ENCODE peak calls at places on chromosomes 4 and X, in eight cellular contexts. G is CD8-positive, alpha-beta memory T cell; N is A549; L is GM23338; S is sigmoid colon; H is neural progenitor cell; E is HCT116; J is transverse colon. Q is an unnamed sample.

GRCh38 chr4:187865914-187866313 is 129.7 kb upstream of the ZFP42 start:
- DNase-seq in E (peak), H (no peak), L (no peak), S (no peak), N (no peak), G (no peak), J (no peak), Q (no peak)

GRCh38 chr4:828641-829271 is 2.8 kb upstream of the CPLX1 start:
- DNase-seq in H (peak), G (no peak), N (peak), L (peak), E (no peak), S (peak), J (no peak), Q (no peak)

GRCh38 chr4:57119054-57119651 is 9.0 kb upstream of the IGFBP7 start:
- DNase-seq in S (peak), J (peak), E (no peak), L (no peak), G (no peak), N (no peak), H (peak), Q (no peak)

GRCh38 chr4:3851211-3851610 is 85.0 kb downstream of the ADRA2C start:
- DNase-seq in E (no peak), S (no peak), N (no peak), L (peak), H (peak), J (no peak), G (no peak), Q (no peak)

GRCh38 chrX:41912922-41913321 is 10.4 kb downstream of the CASK start:
- DNase-seq in N (no peak), L (no peak), G (no peak), J (no peak), E (no peak), H (no peak), S (no peak), Q (no peak)

GRCh38 chrX:37746268-37746931 is 33.5 kb upstream of the CYBB start:
- DNase-seq in G (no peak), L (no peak), J (no peak), H (no peak), N (no peak), E (no peak), S (no peak), Q (no peak)

GRCh38 chrX:101407167-101407747 is 468 bp downstream of the GLA start:
- DNase-seq in E (no peak), L (no peak), J (no peak), N (no peak), S (no peak), H (no peak), G (no peak), Q (no peak)

GRCh38 chrX:96834137-96834536 is 49.6 kb upstream of the RPA4 start:
- DNase-seq in H (no peak), E (no peak), G (no peak), S (no peak), N (no peak), J (no peak), L (no peak), Q (no peak)

GRCh38 chr4:149746281-149746680 is 69.4 kb downstream of the IQCM start:
- DNase-seq in N (no peak), L (no peak), J (no peak), E (no peak), G (no peak), H (no peak), S (no peak), Q (no peak)

GRCh38 chr4:42428036-42428435 is 30.7 kb downstream of the SHISA3 start:
- DNase-seq in S (no peak), N (no peak), H (no peak), E (no peak), J (no peak), L (peak), G (no peak), Q (no peak)

GRCh38 chr4:145098675-145099037 is 545 bp downstream of the ABCE1 start:
- DNase-seq in E (peak), L (no peak), S (peak), N (peak), J (peak), H (no peak), G (peak), Q (peak)

GRCh38 chrX:46573896-46574336 is 351 bp downstream of the CHST7 start:
- DNase-seq in J (peak), S (peak), G (peak), H (peak), N (peak), L (peak), E (no peak), Q (no peak)

GRCh38 chr4:147160908-147161513 is 215.3 kb upstream of the TTC29 start:
- DNase-seq in E (peak), S (no peak), J (no peak), G (no peak), L (peak), N (peak), H (peak), Q (peak)

DNA sequence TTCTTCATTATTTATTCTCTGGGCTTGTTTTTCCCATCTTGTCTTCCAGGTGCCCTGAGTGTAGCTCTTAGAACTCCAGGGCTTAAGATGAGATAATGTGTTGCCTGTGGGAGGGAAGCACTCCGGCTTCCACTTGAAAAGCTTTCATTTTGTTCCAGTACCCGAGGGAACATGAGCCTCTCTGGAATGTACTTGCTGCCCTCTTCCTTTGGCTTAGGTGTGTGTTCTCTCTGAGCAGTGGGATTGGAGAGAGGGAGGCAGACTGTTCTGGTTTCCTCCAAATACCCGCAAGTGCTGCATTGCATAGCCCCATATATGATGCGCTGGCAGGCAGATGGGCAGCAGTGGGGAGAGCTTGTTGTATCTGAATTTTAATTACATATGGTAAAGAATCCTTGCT is 861 bp upstream of the DTHD1 start:
- DNase-seq in S (no peak), L (peak), H (peak), G (no peak), J (no peak), N (no peak), E (no peak), Q (no peak)
- H3K27ac ChIP-seq in S (no peak), L (no peak), H (no peak), G (no peak), J (no peak), N (no peak), E (no peak), Q (peak)

GRCh38 chr4:59598233-59598618 is 1601.9 kb upstream of the ADGRL3 start:
- DNase-seq in L (no peak), E (no peak), G (no peak), J (no peak), S (no peak), N (no peak), H (no peak), Q (no peak)

GRCh38 chr4:59597536-59598232 is 1602.4 kb upstream of the ADGRL3 start:
- DNase-seq in S (no peak), G (no peak), L (no peak), H (peak), E (no peak), N (no peak), J (no peak), Q (no peak)
- H3K27ac ChIP-seq in S (no peak), G (no peak), L (no peak), H (no peak), E (no peak), N (no peak), J (no peak), Q (no peak)

GRCh38 chr4:7013171-7013570 is 30.0 kb upstream of the TADA2B start:
- DNase-seq in G (no peak), S (no peak), E (no peak), J (no peak), N (no peak), H (no peak), L (no peak), Q (no peak)
- H3K27ac ChIP-seq in G (no peak), S (no peak), E (no peak), J (no peak), N (no peak), H (no peak), L (no peak), Q (no peak)

GRCh38 chrX:17120816-17121215 is 174.4 kb downstream of the REPS2 start:
- DNase-seq in N (no peak), G (no peak), J (no peak), H (no peak), E (no peak), S (no peak), L (no peak), Q (no peak)
- H3K27ac ChIP-seq in N (no peak), G (no peak), J (no peak), H (no peak), E (no peak), S (no peak), L (no peak), Q (no peak)

GRCh38 chr4:89703831-89704230 is 133.1 kb downstream of the SNCA start:
- DNase-seq in E (no peak), N (no peak), S (no peak), G (no peak), L (no peak), J (no peak), H (no peak), Q (no peak)
- H3K27ac ChIP-seq in E (no peak), N (no peak), S (no peak), G (no peak), L (no peak), J (no peak), H (no peak), Q (no peak)

GRCh38 chr4:63583561-63583960 is 825.7 kb downstream of the TECRL start:
- DNase-seq in J (no peak), G (no peak), E (no peak), L (no peak), N (no peak), S (no peak), H (no peak), Q (no peak)

GRCh38 chr4:63580796-63581475 is 828.3 kb downstream of the TECRL start:
- DNase-seq in N (no peak), J (no peak), E (no peak), G (no peak), S (no peak), H (no peak), L (no peak), Q (no peak)

GRCh38 chr4:63578383-63578782 is 830.9 kb downstream of the TECRL start:
- DNase-seq in L (no peak), G (no peak), H (no peak), S (no peak), E (no peak), J (no peak), N (no peak), Q (no peak)

GRCh38 chr4:63582997-63583396 is 826.3 kb downstream of the TECRL start:
- DNase-seq in G (no peak), E (no peak), H (no peak), N (no peak), S (no peak), L (no peak), J (no peak), Q (no peak)
- H3K27ac ChIP-seq in G (no peak), E (no peak), H (no peak), N (no peak), S (no peak), L (no peak), J (no peak), Q (no peak)

DNA sequence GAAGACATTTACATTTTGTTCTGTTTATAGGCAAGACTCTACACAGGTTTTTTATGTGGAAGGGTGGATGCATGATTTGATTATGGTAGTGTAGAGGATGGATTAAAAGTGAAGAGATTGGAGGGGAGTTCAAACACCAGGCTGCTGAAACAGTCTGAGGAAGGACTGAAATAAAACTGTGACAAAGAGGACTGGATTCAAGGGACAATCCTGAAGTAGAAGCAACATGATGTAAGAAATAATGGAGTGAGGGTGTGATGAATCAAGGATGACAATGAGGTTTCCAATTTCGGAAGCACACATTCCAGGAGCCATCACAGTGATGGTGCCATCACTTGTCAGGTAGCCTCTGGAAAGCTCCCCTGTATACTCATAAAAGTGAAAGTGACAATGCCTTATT is 103.5 kb downstream of the SYNPO2 start:
- DNase-seq in N (no peak), S (no peak), E (no peak), H (no peak), J (no peak), G (no peak), L (no peak), Q (no peak)
- H3K27ac ChIP-seq in N (no peak), S (peak), E (no peak), H (no peak), J (peak), G (no peak), L (no peak), Q (no peak)

Q was measured in epithelial cell of prostate.